ENCODE peak calls at places on chromosome 17, in six cellular contexts. R is adrenal gland, Y is heart left ventricle, W is stomach, N is IMR-90, K is body of pancreas. I is an unnamed sample.

GRCh38 chr17:17358866-17359265 is 55.7 kb downstream of the NT5M start:
- DNase-seq in R (no peak), Y (no peak), W (no peak), N (no peak), K (no peak), I (no peak)

GRCh38 chr17:40612510-40613244 is 34.9 kb downstream of the SMARCE1 start:
- DNase-seq in R (no peak), Y (no peak), W (no peak), N (no peak), K (no peak), I (no peak)

GRCh38 chr17:76512366-76513305 is 11.4 kb upstream of the RHBDF2 start:
- DNase-seq in R (no peak), Y (peak), W (no peak), N (no peak), K (no peak), I (no peak)

GRCh38 chr17:70171159-70171558 is 1.8 kb downstream of the KCNJ2 start:
- DNase-seq in R (no peak), Y (no peak), W (no peak), N (no peak), K (no peak), I (no peak)

GRCh38 chr17:44115585-44116415 is 7.6 kb downstream of the HDAC5 start:
- DNase-seq in R (no peak), Y (no peak), W (no peak), N (peak), K (no peak), I (no peak)

GRCh38 chr17:40564883-40565744 is at the start of gene CCR7:
- DNase-seq in R (no peak), Y (no peak), W (peak), N (no peak), K (no peak), I (no peak)

GRCh38 chr17:73493212-73493814 is 150.9 kb downstream of the SDK2 start:
- DNase-seq in R (no peak), Y (no peak), W (no peak), N (no peak), K (no peak), I (no peak)

GRCh38 chr17:65455972-65456343 is 105.5 kb downstream of the AXIN2 start:
- DNase-seq in R (peak), Y (no peak), W (no peak), N (peak), K (no peak), I (no peak)

DNA sequence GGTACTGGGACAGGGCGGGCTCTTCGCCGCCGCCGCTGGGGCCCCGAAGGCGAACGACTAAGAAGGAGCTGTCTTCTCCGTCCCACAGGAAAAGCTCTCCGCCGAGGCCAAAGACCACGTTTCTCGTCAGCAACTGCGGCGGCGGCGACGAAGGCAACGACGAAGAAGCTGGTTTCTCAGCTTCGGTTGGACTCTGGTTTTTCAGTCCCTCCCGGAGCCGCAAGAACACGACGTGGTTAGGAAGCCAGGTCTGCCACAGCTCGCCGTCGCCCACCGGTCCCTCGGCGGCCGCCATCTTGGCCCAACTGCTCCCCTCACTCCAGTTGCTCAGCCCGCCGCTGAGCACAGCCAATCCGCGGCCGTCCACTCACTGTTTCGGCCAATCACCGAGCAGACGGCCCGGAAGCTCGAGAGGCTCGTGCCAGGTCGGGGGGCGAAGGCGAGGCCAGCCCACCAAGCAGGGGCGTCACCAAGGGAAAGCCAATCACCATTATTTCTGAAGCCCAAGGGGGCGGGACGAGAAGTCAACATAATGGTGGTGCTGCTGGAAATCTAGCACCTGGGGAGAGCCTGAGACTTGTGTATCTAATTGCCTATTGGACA is at the start of gene NUP88:
- DNase-seq in R (peak), Y (peak), W (peak), N (peak), K (peak), I (peak)
- TF ChIP-seq POLR2A in R (peak), Y (peak), W (no peak), N (peak), K (peak), I (peak)

GRCh38 chr17:29760279-29760721 is 137.6 kb upstream of the CORO6 start:
- DNase-seq in R (no peak), Y (no peak), W (no peak), N (peak), K (no peak), I (no peak)
- TF ChIP-seq POLR2A in R (no peak), Y (no peak), W (no peak), N (no peak), K (no peak), I (no peak)

GRCh38 chr17:42779942-42780815 is at the start of gene WNK4:
- DNase-seq in R (no peak), Y (no peak), W (peak), N (no peak), K (no peak), I (peak)
- TF ChIP-seq POLR2A in R (no peak), Y (no peak), W (no peak), N (no peak), K (peak), I (peak)

GRCh38 chr17:29582254-29582765 is 7.1 kb downstream of the GIT1 start:
- DNase-seq in R (no peak), Y (no peak), W (no peak), N (no peak), K (no peak), I (no peak)

GRCh38 chr17:29584452-29585079 is 4.9 kb downstream of the GIT1 start:
- DNase-seq in R (no peak), Y (no peak), W (no peak), N (no peak), K (no peak), I (no peak)

GRCh38 chr17:29581583-29582253 is 7.7 kb downstream of the GIT1 start:
- DNase-seq in R (no peak), Y (peak), W (no peak), N (no peak), K (no peak), I (no peak)

GRCh38 chr17:29583324-29584248 is 5.9 kb downstream of the GIT1 start:
- DNase-seq in R (no peak), Y (no peak), W (no peak), N (no peak), K (no peak), I (no peak)

GRCh38 chr17:29582767-29583166 is 6.7 kb downstream of the GIT1 start:
- DNase-seq in R (no peak), Y (no peak), W (no peak), N (no peak), K (no peak), I (no peak)
- TF ChIP-seq POLR2A in R (no peak), Y (no peak), W (no peak), N (no peak), K (no peak), I (no peak)

DNA sequence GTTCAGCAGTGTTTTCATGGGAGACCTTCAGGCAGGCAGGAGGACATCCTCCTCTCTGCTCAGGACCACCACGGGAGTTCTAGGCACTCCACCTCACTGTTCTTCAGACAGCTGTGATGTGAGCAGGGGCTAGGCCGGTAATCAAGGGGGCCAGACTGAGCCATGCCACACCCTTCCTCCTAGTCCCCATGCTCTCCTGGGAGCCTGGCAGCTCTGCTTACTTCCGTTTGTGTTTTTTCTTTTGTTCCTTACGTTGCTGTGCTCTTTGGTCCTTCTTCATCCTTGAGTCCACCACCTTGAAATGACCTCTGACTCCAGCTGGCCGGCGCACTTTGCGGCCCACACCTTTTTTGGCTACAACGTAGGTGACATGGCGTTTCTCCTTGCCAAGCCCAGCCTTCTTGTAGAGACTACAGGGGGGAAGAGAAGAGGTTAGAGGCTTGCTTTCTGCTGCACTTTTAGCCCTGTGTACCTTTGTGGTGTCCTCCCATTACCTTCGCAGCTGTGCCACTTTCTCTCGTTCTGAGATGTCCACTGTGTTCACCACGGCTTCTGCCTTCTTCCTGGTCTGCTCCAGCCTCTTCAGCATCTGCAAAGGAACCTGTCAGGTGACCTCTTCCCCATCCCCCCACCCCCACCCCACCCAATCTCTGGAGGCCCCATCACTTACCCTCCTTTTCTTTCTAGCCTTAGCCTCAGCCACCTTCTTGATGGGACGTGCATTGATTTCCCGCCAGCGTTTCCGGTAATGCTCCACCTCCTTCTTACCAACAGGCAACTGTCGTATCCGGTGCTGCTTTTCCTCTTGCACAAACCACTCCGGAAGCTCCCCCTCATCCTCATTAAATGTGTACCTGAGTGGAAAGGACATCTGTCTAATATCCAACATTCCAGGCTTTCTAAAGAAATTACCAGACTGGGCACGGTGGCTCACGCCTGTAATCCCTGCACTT is 7.4 kb upstream of the PSMC5 start:
- DNase-seq in R (no peak), Y (no peak), W (no peak), N (no peak), K (no peak), I (no peak)
- TF ChIP-seq POLR2A in R (no peak), Y (no peak), W (no peak), N (no peak), K (no peak), I (no peak)

GRCh38 chr17:79837888-79838540 is 1.2 kb downstream of the CBX4 start:
- DNase-seq in R (no peak), Y (peak), W (no peak), N (no peak), K (peak), I (no peak)

GRCh38 chr17:79840204-79840988 is 1.2 kb upstream of the CBX4 start:
- DNase-seq in R (peak), Y (peak), W (peak), N (peak), K (peak), I (no peak)

GRCh38 chr17:79840989-79841286 is 1.7 kb upstream of the CBX4 start:
- DNase-seq in R (no peak), Y (no peak), W (no peak), N (no peak), K (no peak), I (no peak)

GRCh38 chr17:79838541-79839274 is 532 bp downstream of the CBX4 start:
- DNase-seq in R (peak), Y (peak), W (peak), N (peak), K (peak), I (no peak)

GRCh38 chr17:79839363-79840203 is at the start of gene CBX4:
- DNase-seq in R (peak), Y (peak), W (peak), N (peak), K (peak), I (peak)
- TF ChIP-seq POLR2A in R (peak), Y (peak), W (no peak), N (peak), K (peak), I (peak)

GRCh38 chr17:75487351-75488070 is 27.8 kb downstream of the CASKIN2 start:
- DNase-seq in R (no peak), Y (peak), W (no peak), N (no peak), K (no peak), I (no peak)
- TF ChIP-seq POLR2A in R (no peak), Y (no peak), W (no peak), N (no peak), K (no peak), I (no peak)

GRCh38 chr17:7833795-7834553 is at the start of gene KDM6B:
- DNase-seq in R (peak), Y (peak), W (peak), N (peak), K (peak), I (peak)
- TF ChIP-seq POLR2A in R (peak), Y (no peak), W (no peak), N (no peak), K (peak), I (peak)

I was measured in H54.